ENCODE peak calls at places on chromosomes 11 and 22, in ten cellular contexts. X, Q, H, L, M, U, D, K, J and O are unnamed samples.

GRCh38 chr11:11780843-11781242 is 60.9 kb upstream of the USP47 start:
- DNase-seq in L (no peak), D (no peak), Q (no peak), H (no peak), X (no peak), M (no peak), J (no peak), U (no peak), K (no peak), O (no peak)

GRCh38 chr11:62169935-62170334 is 20.1 kb upstream of the SCGB1D1 start:
- DNase-seq in Q (no peak), J (no peak), D (peak; percentile 28), H (no peak), X (no peak), L (no peak), M (no peak), K (no peak), U (no peak), O (no peak)

GRCh38 chr11:12045914-12046635 is 37.6 kb upstream of the DKK3 start:
- DNase-seq in L (no peak), U (no peak), K (no peak), M (no peak), Q (no peak), H (no peak), D (peak; percentile 39), X (no peak), J (no peak), O (no peak)

GRCh38 chr11:60899021-60899936 is 7.1 kb downstream of the PRPF19 start:
- DNase-seq in Q (peak; percentile 40), D (peak; percentile 81), H (no peak), K (peak; percentile 40), L (peak; percentile 50), X (no peak), J (no peak), U (no peak), M (no peak), O (peak; percentile 41)

GRCh38 chr11:66868726-66869291 is 11.9 kb downstream of the LRFN4 start:
- DNase-seq in U (no peak), K (no peak), M (peak; percentile 62), Q (peak; percentile 88), X (peak; percentile 90), H (peak; percentile 89), J (peak; percentile 89), L (peak; percentile 86), D (no peak), O (peak; percentile 74)

GRCh38 chr11:8867856-8868705 is 42.9 kb upstream of the AKIP1 start:
- DNase-seq in K (no peak), J (no peak), L (no peak), Q (no peak), H (no peak), U (no peak), M (no peak), D (no peak), X (no peak), O (no peak)

GRCh38 chr11:113134605-113135004 is 173.4 kb downstream of the NCAM1 start:
- DNase-seq in X (no peak), Q (no peak), J (no peak), L (no peak), H (no peak), U (no peak), K (no peak), M (no peak), D (no peak), O (no peak)

GRCh38 chr11:65713212-65713969 is 1.3 kb downstream of the KAT5 start:
- DNase-seq in U (no peak), K (no peak), L (no peak), Q (no peak), J (no peak), M (no peak), X (no peak), D (no peak), H (no peak), O (no peak)

GRCh38 chr11:118705111-118705741 is 25.8 kb upstream of the TREH start:
- DNase-seq in X (peak; percentile 56), M (peak; percentile 70), H (peak; percentile 29), D (no peak), L (peak; percentile 51), J (no peak), K (no peak), Q (no peak), U (no peak), O (peak; percentile 66)

GRCh38 chr11:37952035-37952434 is 1354.0 kb upstream of the RAG2 start:
- DNase-seq in J (no peak), U (no peak), K (no peak), H (no peak), X (no peak), M (no peak), Q (no peak), L (no peak), D (no peak), O (no peak)

DNA sequence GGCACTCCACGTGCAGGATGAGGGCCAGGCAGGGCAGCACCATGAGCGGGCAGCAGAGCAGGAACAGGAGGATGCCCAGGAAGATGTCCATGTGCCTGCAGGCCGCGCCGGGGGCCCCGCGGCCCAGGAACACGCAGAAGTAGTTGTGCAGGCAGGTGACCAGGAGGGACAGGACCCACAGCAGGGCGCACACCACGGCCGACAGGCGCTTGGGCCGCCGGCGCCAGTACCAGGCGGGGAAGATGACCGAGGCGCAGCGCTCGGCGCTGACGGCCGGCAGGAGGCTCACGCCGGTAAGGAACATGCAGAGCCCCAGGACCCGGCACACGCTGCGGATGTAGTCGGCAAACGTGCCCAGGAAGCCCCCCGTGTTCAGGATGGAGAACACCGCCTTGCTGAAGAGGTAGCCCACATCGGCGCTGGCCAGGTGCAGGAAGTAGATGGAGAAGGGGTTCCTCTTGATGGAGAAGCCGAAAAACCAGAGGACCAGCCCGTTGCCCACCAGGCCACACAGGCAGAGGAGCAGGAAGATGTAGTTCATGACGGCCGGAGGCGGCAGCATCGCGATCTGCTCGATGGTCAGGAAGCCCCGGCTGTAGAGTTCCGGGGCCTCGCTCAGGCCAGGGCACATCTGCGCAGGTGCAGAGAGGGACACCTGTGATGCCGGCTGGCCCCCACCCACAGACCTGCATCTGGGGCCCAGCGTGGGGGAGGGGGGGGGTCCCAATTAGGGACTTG is 7.2 kb downstream of the MRGPRF start:
- DNase-seq in D (no peak), U (no peak), J (no peak), H (no peak), M (no peak), K (no peak), L (no peak), X (no peak), Q (no peak), O (no peak)
- H3K4me1 ChIP-seq in D (no peaks in the 10 kb centered on the region), U (peaks cover 33% of the 10 kb centered on the region), J (peaks cover 22% of the 10 kb centered on the region), H (peaks cover 50% of the 10 kb centered on the region), M (peaks cover 2% of the 10 kb centered on the region), K (no peaks in the 10 kb centered on the region), L (peaks cover 3% of the 10 kb centered on the region), X (no peaks in the 10 kb centered on the region), Q (peaks cover 24% of the 10 kb centered on the region), O (peaks cover 2% of the 10 kb centered on the region)

GRCh38 chr11:130448416-130449068 is at the start of gene ADAMTS15:
- DNase-seq in Q (peak; percentile 84), L (peak; percentile 93), H (peak; percentile 75), D (peak; percentile 70), X (no peak), U (peak; percentile 85), M (peak; percentile 97), K (peak; percentile 82), J (peak; percentile 92), O (peak; percentile 94)

GRCh38 chr11:130451261-130452019 is 3.0 kb downstream of the ADAMTS15 start:
- DNase-seq in X (no peak), K (no peak), J (no peak), D (no peak), U (peak; percentile 69), H (no peak), L (no peak), Q (no peak), M (no peak), O (no peak)

GRCh38 chr11:130448039-130448415 is 418 bp upstream of the ADAMTS15 start:
- DNase-seq in K (no peak), M (no peak), D (no peak), H (no peak), X (no peak), L (no peak), J (no peak), Q (no peak), U (no peak), O (no peak)

GRCh38 chr11:130449996-130450419 is 1.6 kb downstream of the ADAMTS15 start:
- DNase-seq in H (peak; percentile 77), K (peak; percentile 57), U (peak; percentile 85), M (peak; percentile 95), Q (peak; percentile 68), X (no peak), D (no peak), L (peak; percentile 90), J (no peak), O (no peak)

GRCh38 chr11:130449246-130449990 is 973 bp downstream of the ADAMTS15 start:
- DNase-seq in H (no peak), U (no peak), K (no peak), X (no peak), Q (no peak), M (peak; percentile 73), J (no peak), L (peak; percentile 62), D (no peak), O (no peak)
- H3K4me1 ChIP-seq in H (peaks cover 19% of the 10 kb centered on the region), U (peaks cover 60% of the 10 kb centered on the region), K (peaks cover 10% of the 10 kb centered on the region), X (peaks cover 7% of the 10 kb centered on the region), Q (no peaks in the 10 kb centered on the region), M (peaks cover 1% of the 10 kb centered on the region), J (peaks cover 9% of the 10 kb centered on the region), L (peaks cover 9% of the 10 kb centered on the region), D (no peaks in the 10 kb centered on the region), O (no peaks in the 10 kb centered on the region)

GRCh38 chr11:1307998-1308744 is 1.3 kb downstream of the TOLLIP start:
- DNase-seq in D (no peak), J (no peak), K (no peak), M (no peak), L (no peak), Q (no peak), X (peak; percentile 17), U (no peak), H (no peak), O (no peak)

GRCh38 chr11:1305558-1306056 is 3.8 kb downstream of the TOLLIP start:
- DNase-seq in H (no peak), L (no peak), K (no peak), Q (no peak), X (peak; percentile 9), M (peak; percentile 46), U (no peak), J (no peak), D (no peak), O (no peak)

GRCh38 chr11:1306186-1307162 is 3.0 kb downstream of the TOLLIP start:
- DNase-seq in K (no peak), U (no peak), Q (no peak), M (no peak), D (no peak), H (no peak), L (no peak), J (no peak), X (peak; percentile 13), O (no peak)

GRCh38 chr11:1308745-1309497 is 511 bp downstream of the TOLLIP start:
- DNase-seq in L (no peak), D (no peak), M (no peak), J (no peak), Q (no peak), U (no peak), H (no peak), K (no peak), X (peak; percentile 16), O (no peak)

GRCh38 chr11:1307163-1307870 is 2.1 kb downstream of the TOLLIP start:
- DNase-seq in X (peak; percentile 60), D (no peak), U (no peak), J (peak; percentile 87), H (no peak), L (no peak), K (no peak), M (no peak), Q (no peak), O (no peak)
- H3K4me1 ChIP-seq in X (peaks cover 20% of the 10 kb centered on the region), D (peaks cover 12% of the 10 kb centered on the region), U (peaks cover 70% of the 10 kb centered on the region), J (peaks cover 77% of the 10 kb centered on the region), H (peaks cover 61% of the 10 kb centered on the region), L (peaks cover 9% of the 10 kb centered on the region), K (peaks cover 29% of the 10 kb centered on the region), M (peaks cover 14% of the 10 kb centered on the region), Q (peaks cover 11% of the 10 kb centered on the region), O (peaks cover 9% of the 10 kb centered on the region)

GRCh38 chr22:49964136-49964492 is 3.5 kb downstream of the PIM3 start:
- DNase-seq in X (no peak), U (no peak), K (no peak), Q (no peak), H (peak; percentile 9), D (no peak), L (no peak), J (peak; percentile 54), M (peak; percentile 58), O (peak; percentile 20)
- H3K4me1 ChIP-seq in X (peaks cover 41% of the 10 kb centered on the region), U (peaks cover 73% of the 10 kb centered on the region), K (peaks cover 56% of the 10 kb centered on the region), Q (peaks cover 15% of the 10 kb centered on the region), H (peaks cover 53% of the 10 kb centered on the region), D (peaks cover 25% of the 10 kb centered on the region), L (peaks cover 9% of the 10 kb centered on the region), J (peaks cover 77% of the 10 kb centered on the region), M (peaks cover 21% of the 10 kb centered on the region), O (peaks cover 19% of the 10 kb centered on the region)